ENCODE peak calls at places on chromosomes 3 and 15, in ten cellular contexts. One of them, this sample, is unnamed.

GRCh38 chr15:43439268-43439667 is 53.7 kb downstream of the TP53BP1 start:
- DNase-seq in head of caudate nucleus: no peak
- DNase-seq in SK-MEL-5: no peak
- DNase-seq in EH: no peak
- DNase-seq in neural crest cell: no peak
- DNase-seq in HS-27A: no peak
- DNase-seq in stimulated activated CD8-positive, alpha-beta memory T cell treated with anti-CD3 and anti-CD28 coated beads, Interleukin-12 subunit alpha, Interleukin-12 subunit beta, amount 100 ng/mL, for 4 hours: no peak
- DNase-seq in COLO829: no peak
- DNase-seq in ovary: no peak
- DNase-seq in memory B cell: no peak
- DNase-seq in this sample: no peak

GRCh38 chr3:88410259-88410658 is 260.5 kb downstream of the C3orf38 start:
- DNase-seq in head of caudate nucleus: no peak
- DNase-seq in SK-MEL-5: no peak
- DNase-seq in EH: no peak
- DNase-seq in neural crest cell: no peak
- DNase-seq in HS-27A: no peak
- DNase-seq in stimulated activated CD8-positive, alpha-beta memory T cell treated with anti-CD3 and anti-CD28 coated beads, Interleukin-12 subunit alpha, Interleukin-12 subunit beta, amount 100 ng/mL, for 4 hours: no peak
- DNase-seq in COLO829: no peak
- DNase-seq in ovary: no peak
- DNase-seq in memory B cell: no peak
- DNase-seq in this sample: no peak

GRCh38 chr3:117170112-117170511 is 460.5 kb downstream of the TUSC7 start:
- DNase-seq in head of caudate nucleus: no peak
- DNase-seq in SK-MEL-5: no peak
- DNase-seq in EH: no peak
- DNase-seq in neural crest cell: no peak
- DNase-seq in HS-27A: no peak
- DNase-seq in stimulated activated CD8-positive, alpha-beta memory T cell treated with anti-CD3 and anti-CD28 coated beads, Interleukin-12 subunit alpha, Interleukin-12 subunit beta, amount 100 ng/mL, for 4 hours: no peak
- DNase-seq in COLO829: no peak
- DNase-seq in ovary: no peak
- DNase-seq in memory B cell: no peak
- DNase-seq in this sample: no peak

GRCh38 chr3:87541711-87542110 is 265.3 kb upstream of the POU1F1 start:
- DNase-seq in head of caudate nucleus: no peak
- DNase-seq in SK-MEL-5: no peak
- DNase-seq in EH: no peak
- DNase-seq in neural crest cell: no peak
- DNase-seq in HS-27A: no peak
- DNase-seq in stimulated activated CD8-positive, alpha-beta memory T cell treated with anti-CD3 and anti-CD28 coated beads, Interleukin-12 subunit alpha, Interleukin-12 subunit beta, amount 100 ng/mL, for 4 hours: no peak
- DNase-seq in COLO829: no peak
- DNase-seq in ovary: no peak
- DNase-seq in memory B cell: no peak
- DNase-seq in this sample: no peak

GRCh38 chr3:40504636-40505430 is 1.0 kb upstream of the ZNF620 start:
- DNase-seq in head of caudate nucleus: no peak
- DNase-seq in SK-MEL-5: peak
- DNase-seq in EH: peak
- DNase-seq in neural crest cell: no peak
- DNase-seq in HS-27A: peak
- DNase-seq in stimulated activated CD8-positive, alpha-beta memory T cell treated with anti-CD3 and anti-CD28 coated beads, Interleukin-12 subunit alpha, Interleukin-12 subunit beta, amount 100 ng/mL, for 4 hours: no peak
- DNase-seq in COLO829: peak
- DNase-seq in ovary: peak
- DNase-seq in memory B cell: no peak
- DNase-seq in this sample: peak

GRCh38 chr15:89669309-89669865 is 9.8 kb downstream of the PLIN1 start:
- DNase-seq in head of caudate nucleus: no peak
- DNase-seq in SK-MEL-5: no peak
- DNase-seq in EH: no peak
- DNase-seq in neural crest cell: no peak
- DNase-seq in HS-27A: no peak
- DNase-seq in stimulated activated CD8-positive, alpha-beta memory T cell treated with anti-CD3 and anti-CD28 coated beads, Interleukin-12 subunit alpha, Interleukin-12 subunit beta, amount 100 ng/mL, for 4 hours: no peak
- DNase-seq in COLO829: no peak
- DNase-seq in ovary: no peak
- DNase-seq in memory B cell: no peak
- DNase-seq in this sample: no peak

GRCh38 chr3:188037116-188037718 is 116.7 kb upstream of the LPP start:
- DNase-seq in head of caudate nucleus: no peak
- DNase-seq in SK-MEL-5: peak
- DNase-seq in EH: peak
- DNase-seq in neural crest cell: no peak
- DNase-seq in HS-27A: no peak
- DNase-seq in stimulated activated CD8-positive, alpha-beta memory T cell treated with anti-CD3 and anti-CD28 coated beads, Interleukin-12 subunit alpha, Interleukin-12 subunit beta, amount 100 ng/mL, for 4 hours: no peak
- DNase-seq in COLO829: no peak
- DNase-seq in ovary: no peak
- DNase-seq in memory B cell: no peak
- DNase-seq in this sample: peak

GRCh38 chr15:67180514-67181191 is 73.8 kb downstream of the AAGAB start:
- DNase-seq in head of caudate nucleus: no peak
- DNase-seq in SK-MEL-5: peak
- DNase-seq in EH: no peak
- DNase-seq in neural crest cell: no peak
- DNase-seq in HS-27A: no peak
- DNase-seq in stimulated activated CD8-positive, alpha-beta memory T cell treated with anti-CD3 and anti-CD28 coated beads, Interleukin-12 subunit alpha, Interleukin-12 subunit beta, amount 100 ng/mL, for 4 hours: no peak
- DNase-seq in COLO829: no peak
- DNase-seq in ovary: peak
- DNase-seq in memory B cell: no peak
- DNase-seq in this sample: no peak

GRCh38 chr15:75835990-75836952 is 7.0 kb upstream of the UBE2Q2 start:
- DNase-seq in head of caudate nucleus: no peak
- DNase-seq in SK-MEL-5: no peak
- DNase-seq in EH: no peak
- DNase-seq in neural crest cell: no peak
- DNase-seq in HS-27A: no peak
- DNase-seq in stimulated activated CD8-positive, alpha-beta memory T cell treated with anti-CD3 and anti-CD28 coated beads, Interleukin-12 subunit alpha, Interleukin-12 subunit beta, amount 100 ng/mL, for 4 hours: no peak
- DNase-seq in COLO829: no peak
- DNase-seq in ovary: no peak
- DNase-seq in memory B cell: no peak
- DNase-seq in this sample: peak

GRCh38 chr3:16301490-16301889 is 36.5 kb downstream of the OXNAD1 start:
- DNase-seq in head of caudate nucleus: no peak
- DNase-seq in SK-MEL-5: no peak
- DNase-seq in EH: no peak
- DNase-seq in neural crest cell: no peak
- DNase-seq in HS-27A: no peak
- DNase-seq in stimulated activated CD8-positive, alpha-beta memory T cell treated with anti-CD3 and anti-CD28 coated beads, Interleukin-12 subunit alpha, Interleukin-12 subunit beta, amount 100 ng/mL, for 4 hours: no peak
- DNase-seq in COLO829: no peak
- DNase-seq in ovary: no peak
- DNase-seq in memory B cell: no peak
- DNase-seq in this sample: no peak

GRCh38 chr3:187641319-187641976 is 28.7 kb downstream of the SST start:
- DNase-seq in head of caudate nucleus: no peak
- DNase-seq in SK-MEL-5: no peak
- DNase-seq in EH: no peak
- DNase-seq in neural crest cell: no peak
- DNase-seq in HS-27A: no peak
- DNase-seq in stimulated activated CD8-positive, alpha-beta memory T cell treated with anti-CD3 and anti-CD28 coated beads, Interleukin-12 subunit alpha, Interleukin-12 subunit beta, amount 100 ng/mL, for 4 hours: no peak
- DNase-seq in COLO829: no peak
- DNase-seq in ovary: no peak
- DNase-seq in memory B cell: no peak
- DNase-seq in this sample: no peak

GRCh38 chr3:126464093-126464492 is 11.6 kb downstream of the ZXDC start:
- DNase-seq in head of caudate nucleus: no peak
- DNase-seq in SK-MEL-5: no peak
- DNase-seq in EH: no peak
- DNase-seq in neural crest cell: no peak
- DNase-seq in HS-27A: no peak
- DNase-seq in stimulated activated CD8-positive, alpha-beta memory T cell treated with anti-CD3 and anti-CD28 coated beads, Interleukin-12 subunit alpha, Interleukin-12 subunit beta, amount 100 ng/mL, for 4 hours: no peak
- DNase-seq in COLO829: no peak
- DNase-seq in ovary: no peak
- DNase-seq in memory B cell: no peak
- DNase-seq in this sample: no peak

GRCh38 chr3:58051196-58051595 is 43.0 kb downstream of the FLNB start:
- DNase-seq in head of caudate nucleus: no peak
- DNase-seq in SK-MEL-5: peak
- DNase-seq in EH: peak
- DNase-seq in neural crest cell: no peak
- DNase-seq in HS-27A: no peak
- DNase-seq in stimulated activated CD8-positive, alpha-beta memory T cell treated with anti-CD3 and anti-CD28 coated beads, Interleukin-12 subunit alpha, Interleukin-12 subunit beta, amount 100 ng/mL, for 4 hours: no peak
- DNase-seq in COLO829: peak
- DNase-seq in ovary: no peak
- DNase-seq in memory B cell: no peak
- DNase-seq in this sample: peak

GRCh38 chr3:132394334-132394733 is 23.0 kb upstream of the DNAJC13 start:
- DNase-seq in head of caudate nucleus: no peak
- DNase-seq in SK-MEL-5: no peak
- DNase-seq in EH: peak
- DNase-seq in neural crest cell: no peak
- DNase-seq in HS-27A: no peak
- DNase-seq in stimulated activated CD8-positive, alpha-beta memory T cell treated with anti-CD3 and anti-CD28 coated beads, Interleukin-12 subunit alpha, Interleukin-12 subunit beta, amount 100 ng/mL, for 4 hours: no peak
- DNase-seq in COLO829: no peak
- DNase-seq in ovary: no peak
- DNase-seq in memory B cell: no peak
- DNase-seq in this sample: no peak

GRCh38 chr15:76714950-76715349 is 190.2 kb downstream of the SCAPER start:
- DNase-seq in head of caudate nucleus: no peak
- DNase-seq in SK-MEL-5: no peak
- DNase-seq in EH: no peak
- DNase-seq in neural crest cell: no peak
- DNase-seq in HS-27A: no peak
- DNase-seq in stimulated activated CD8-positive, alpha-beta memory T cell treated with anti-CD3 and anti-CD28 coated beads, Interleukin-12 subunit alpha, Interleukin-12 subunit beta, amount 100 ng/mL, for 4 hours: no peak
- DNase-seq in COLO829: no peak
- DNase-seq in ovary: no peak
- DNase-seq in memory B cell: no peak
- DNase-seq in this sample: no peak

GRCh38 chr3:191094057-191094456 is 105.0 kb upstream of the OSTN start:
- DNase-seq in head of caudate nucleus: no peak
- DNase-seq in SK-MEL-5: no peak
- DNase-seq in EH: peak
- DNase-seq in neural crest cell: no peak
- DNase-seq in HS-27A: no peak
- DNase-seq in stimulated activated CD8-positive, alpha-beta memory T cell treated with anti-CD3 and anti-CD28 coated beads, Interleukin-12 subunit alpha, Interleukin-12 subunit beta, amount 100 ng/mL, for 4 hours: no peak
- DNase-seq in COLO829: no peak
- DNase-seq in ovary: no peak
- DNase-seq in memory B cell: no peak
- DNase-seq in this sample: peak

GRCh38 chr3:171776411-171776810 is 33.9 kb downstream of the PLD1 start:
- DNase-seq in head of caudate nucleus: peak
- DNase-seq in SK-MEL-5: peak
- DNase-seq in EH: no peak
- DNase-seq in neural crest cell: no peak
- DNase-seq in HS-27A: no peak
- DNase-seq in stimulated activated CD8-positive, alpha-beta memory T cell treated with anti-CD3 and anti-CD28 coated beads, Interleukin-12 subunit alpha, Interleukin-12 subunit beta, amount 100 ng/mL, for 4 hours: no peak
- DNase-seq in COLO829: peak
- DNase-seq in ovary: no peak
- DNase-seq in memory B cell: no peak
- DNase-seq in this sample: no peak

GRCh38 chr3:38168151-38168987 is 3.0 kb downstream of the OXSR1 start:
- DNase-seq in head of caudate nucleus: no peak
- DNase-seq in SK-MEL-5: no peak
- DNase-seq in EH: peak
- DNase-seq in neural crest cell: no peak
- DNase-seq in HS-27A: peak
- DNase-seq in stimulated activated CD8-positive, alpha-beta memory T cell treated with anti-CD3 and anti-CD28 coated beads, Interleukin-12 subunit alpha, Interleukin-12 subunit beta, amount 100 ng/mL, for 4 hours: no peak
- DNase-seq in COLO829: no peak
- DNase-seq in ovary: no peak
- DNase-seq in memory B cell: no peak
- DNase-seq in this sample: peak

GRCh38 chr3:193852901-193853300 is 259.9 kb downstream of the OPA1 start:
- DNase-seq in head of caudate nucleus: no peak
- DNase-seq in SK-MEL-5: no peak
- DNase-seq in EH: no peak
- DNase-seq in neural crest cell: no peak
- DNase-seq in HS-27A: no peak
- DNase-seq in stimulated activated CD8-positive, alpha-beta memory T cell treated with anti-CD3 and anti-CD28 coated beads, Interleukin-12 subunit alpha, Interleukin-12 subunit beta, amount 100 ng/mL, for 4 hours: no peak
- DNase-seq in COLO829: no peak
- DNase-seq in ovary: no peak
- DNase-seq in memory B cell: no peak
- DNase-seq in this sample: peak

GRCh38 chr3:166713787-166714186 is 666.3 kb downstream of the ZBBX start:
- DNase-seq in head of caudate nucleus: no peak
- DNase-seq in SK-MEL-5: no peak
- DNase-seq in EH: no peak
- DNase-seq in neural crest cell: no peak
- DNase-seq in HS-27A: no peak
- DNase-seq in stimulated activated CD8-positive, alpha-beta memory T cell treated with anti-CD3 and anti-CD28 coated beads, Interleukin-12 subunit alpha, Interleukin-12 subunit beta, amount 100 ng/mL, for 4 hours: no peak
- DNase-seq in COLO829: no peak
- DNase-seq in ovary: no peak
- DNase-seq in memory B cell: no peak
- DNase-seq in this sample: no peak

GRCh38 chr3:24867783-24868182 is 373.1 kb upstream of the THRB start:
- DNase-seq in head of caudate nucleus: no peak
- DNase-seq in SK-MEL-5: no peak
- DNase-seq in EH: no peak
- DNase-seq in neural crest cell: no peak
- DNase-seq in HS-27A: no peak
- DNase-seq in stimulated activated CD8-positive, alpha-beta memory T cell treated with anti-CD3 and anti-CD28 coated beads, Interleukin-12 subunit alpha, Interleukin-12 subunit beta, amount 100 ng/mL, for 4 hours: no peak
- DNase-seq in COLO829: no peak
- DNase-seq in ovary: no peak
- DNase-seq in memory B cell: no peak
- DNase-seq in this sample: no peak

GRCh38 chr15:82312611-82313349 is 36.5 kb downstream of the GOLGA6L10 start:
- DNase-seq in head of caudate nucleus: no peak
- DNase-seq in SK-MEL-5: no peak
- DNase-seq in EH: peak
- DNase-seq in neural crest cell: no peak
- DNase-seq in HS-27A: no peak
- DNase-seq in stimulated activated CD8-positive, alpha-beta memory T cell treated with anti-CD3 and anti-CD28 coated beads, Interleukin-12 subunit alpha, Interleukin-12 subunit beta, amount 100 ng/mL, for 4 hours: no peak
- DNase-seq in COLO829: no peak
- DNase-seq in ovary: no peak
- DNase-seq in memory B cell: no peak
- DNase-seq in this sample: no peak